ENCODE peak calls at places on chromosomes 13 and 19, in six cellular contexts. N is IMR-90, H is mesendoderm, W is neuronal stem cell, Z is H1, Y is mesenchymal stem cell. U is an unnamed sample.

GRCh38 chr19:2270157-2270571 is 11.8 kb downstream of the PEAK3 start:
- DNase-seq in N (no peak), H (no peak), W (no peak), Z (no peak), Y (no peak), U (no peak)

GRCh38 chr13:63516124-63516523 is 2100.5 kb upstream of the PCDH20 start:
- DNase-seq in N (peak), H (no peak), W (no peak), Z (no peak), Y (no peak), U (no peak)

GRCh38 chr19:42465827-42466280 is 23.1 kb upstream of the CXCL17 start:
- DNase-seq in N (no peak), H (peak), W (no peak), Z (no peak), Y (no peak), U (no peak)

GRCh38 chr19:17020823-17021222 is 5.8 kb downstream of the CPAMD8 start:
- DNase-seq in N (no peak), H (peak), W (no peak), Z (no peak), Y (peak), U (no peak)

GRCh38 chr13:112782433-112783010 is 92.7 kb downstream of the ATP11A start:
- DNase-seq in N (no peak), H (no peak), W (no peak), Z (no peak), Y (peak), U (no peak)

GRCh38 chr19:17448190-17448967 is at the start of gene TMEM221:
- DNase-seq in N (no peak), H (peak), W (no peak), Z (no peak), Y (peak), U (peak)

GRCh38 chr13:59269476-59269875 is 894.3 kb downstream of the DIAPH3 start:
- DNase-seq in N (peak), H (peak), W (no peak), Z (no peak), Y (peak), U (no peak)

GRCh38 chr19:5281588-5281987 is 59.0 kb downstream of the PTPRS start:
- DNase-seq in N (no peak), H (no peak), W (no peak), Z (no peak), Y (no peak), U (no peak)

GRCh38 chr13:101576977-101577376 is 124.5 kb downstream of the ITGBL1 start:
- DNase-seq in N (no peak), H (no peak), W (no peak), Z (no peak), Y (no peak), U (no peak)

GRCh38 chr13:29594310-29594709 is 1.2 kb downstream of the SLC7A1 start:
- DNase-seq in N (peak), H (peak), W (peak), Z (no peak), Y (peak), U (no peak)

GRCh38 chr13:75774176-75774575 is 138.0 kb downstream of the LMO7 start:
- DNase-seq in N (peak), H (no peak), W (no peak), Z (no peak), Y (no peak), U (no peak)

GRCh38 chr19:35170359-35171061 is 16.0 kb downstream of the FXYD5 start:
- DNase-seq in N (no peak), H (no peak), W (no peak), Z (no peak), Y (no peak), U (peak)

GRCh38 chr19:7421941-7422744 is 66.7 kb downstream of the PEX11G start:
- DNase-seq in N (no peak), H (peak), W (no peak), Z (no peak), Y (peak), U (no peak)

GRCh38 chr13:46211116-46211515 is 612 bp upstream of the LRRC63 start:
- DNase-seq in N (no peak), H (peak), W (no peak), Z (no peak), Y (peak), U (no peak)

GRCh38 chr19:16612631-16613030 is 15.4 kb downstream of the MED26 start:
- DNase-seq in N (no peak), H (no peak), W (no peak), Z (no peak), Y (peak), U (no peak)

GRCh38 chr19:42122691-42123607 is 9.3 kb downstream of the POU2F2 start:
- DNase-seq in N (no peak), H (no peak), W (no peak), Z (no peak), Y (no peak), U (no peak)

GRCh38 chr13:24630851-24631341 is 49.3 kb upstream of the ATP12A start:
- DNase-seq in N (peak), H (no peak), W (peak), Z (peak), Y (peak), U (no peak)

GRCh38 chr19:46697142-46697960 is 19.6 kb downstream of the PRKD2 start:
- DNase-seq in N (peak), H (peak), W (peak), Z (peak), Y (peak), U (peak)

GRCh38 chr13:110912651-110913051 is 2.2 kb downstream of the ANKRD10 start:
- DNase-seq in N (peak), H (peak), W (no peak), Z (no peak), Y (peak), U (no peak)

GRCh38 chr19:42475366-42475765 is 32.6 kb upstream of the CXCL17 start:
- DNase-seq in N (no peak), H (peak), W (no peak), Z (no peak), Y (no peak), U (peak)

GRCh38 chr19:1848399-1849131 is at the start of gene REXO1:
- DNase-seq in N (peak), H (peak), W (peak), Z (peak), Y (peak), U (peak)

GRCh38 chr19:49127674-49128544 is 8.6 kb downstream of the PPFIA3 start:
- DNase-seq in N (peak), H (peak), W (peak), Z (no peak), Y (peak), U (peak)
- H3K27ac ChIP-seq in N (peak), H (no peak), W (peak), Z (peak), Y (no peak), U (no peak)

GRCh38 chr13:20473139-20473538 is 52.5 kb downstream of the CRYL1 start:
- DNase-seq in N (peak), H (no peak), W (no peak), Z (no peak), Y (peak), U (no peak)
- H2AK5ac ChIP-seq in N (peak), H (no peak), W (no peak), Z (no peak), Y (peak), U (no peak)

GRCh38 chr19:28292822-28293500 is 920.0 kb downstream of the UQCRFS1 start:
- DNase-seq in N (no peak), H (peak), W (no peak), Z (no peak), Y (no peak), U (peak)
- H2BK15ac ChIP-seq in N (no peak), H (no peak), W (peak), Z (peak), Y (no peak), U (no peak)

GRCh38 chr13:51818276-51818675 is 14.3 kb upstream of the DHRS12 start:
- DNase-seq in N (no peak), H (no peak), W (no peak), Z (no peak), Y (no peak), U (no peak)

GRCh38 chr13:51819544-51819943 is 15.6 kb upstream of the DHRS12 start:
- DNase-seq in N (no peak), H (no peak), W (no peak), Z (no peak), Y (no peak), U (no peak)

GRCh38 chr13:51818771-51819511 is 15.0 kb upstream of the DHRS12 start:
- DNase-seq in N (peak), H (no peak), W (no peak), Z (no peak), Y (peak), U (no peak)

GRCh38 chr13:51816604-51817254 is 12.8 kb upstream of the DHRS12 start:
- DNase-seq in N (no peak), H (no peak), W (no peak), Z (no peak), Y (no peak), U (no peak)

GRCh38 chr13:51817717-51818116 is 13.8 kb upstream of the DHRS12 start:
- DNase-seq in N (no peak), H (no peak), W (no peak), Z (no peak), Y (no peak), U (no peak)
- H3K27ac ChIP-seq in N (no peak), H (no peak), W (no peak), Z (no peak), Y (no peak), U (no peak)

DNA sequence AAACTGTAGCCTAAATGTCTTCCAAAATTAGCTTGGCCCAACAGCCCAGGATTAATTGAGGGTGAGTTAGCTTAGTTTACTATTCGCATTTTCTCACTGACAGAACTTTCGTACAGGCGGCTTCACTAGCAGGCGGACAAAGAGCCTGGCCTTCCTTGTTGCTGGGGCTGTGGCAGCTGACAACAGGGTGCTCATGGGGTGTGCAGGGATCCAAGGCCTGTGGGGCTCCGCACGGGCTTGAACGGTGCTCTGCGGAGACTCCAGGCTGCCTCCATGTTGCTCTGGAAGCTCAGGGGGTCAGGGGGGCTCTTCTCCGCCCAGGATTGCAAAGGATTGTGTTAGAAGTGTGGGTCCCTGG is 36.3 kb upstream of the DPRX start:
- DNase-seq in N (no peak), H (no peak), W (no peak), Z (no peak), Y (no peak), U (no peak)
- H2AK5ac ChIP-seq in N (no peak), H (peak), W (no peak), Z (peak), Y (no peak), U (no peak)

U was measured in H9.